ENCODE peak calls at places on chromosomes 12 and 14, in four cellular contexts. One of them, this sample, is unnamed.

GRCh38 chr14:30610719-30611388 is 11.3 kb upstream of the SCFD1 start:
- DNase-seq in vagina: no peak
- DNase-seq in AG09309: no peak
- DNase-seq in HepG2: peak; percentile 75
- DNase-seq in this sample: peak; percentile 17

GRCh38 chr14:96090441-96091148 is 51.4 kb downstream of the C14orf132 start:
- DNase-seq in vagina: no peak
- DNase-seq in AG09309: no peak
- DNase-seq in HepG2: no peak
- DNase-seq in this sample: no peak

GRCh38 chr14:96781371-96781770 is 15.8 kb upstream of the VRK1 start:
- DNase-seq in vagina: no peak
- DNase-seq in AG09309: no peak
- DNase-seq in HepG2: no peak
- DNase-seq in this sample: no peak

GRCh38 chr12:119869720-119870119 is 7.4 kb downstream of the CIT start:
- DNase-seq in vagina: no peak
- DNase-seq in AG09309: peak; percentile 85
- DNase-seq in HepG2: no peak
- DNase-seq in this sample: no peak

GRCh38 chr14:90140298-90140955 is 78.6 kb downstream of the KCNK13 start:
- DNase-seq in vagina: no peak
- DNase-seq in AG09309: no peak
- DNase-seq in HepG2: no peak
- DNase-seq in this sample: no peak

GRCh38 chr14:96581902-96582640 is 79.9 kb downstream of the PAPOLA start:
- DNase-seq in vagina: peak; percentile 67
- DNase-seq in AG09309: no peak
- DNase-seq in HepG2: no peak
- DNase-seq in this sample: no peak

GRCh38 chr14:89304972-89305703 is 111.9 kb downstream of the FOXN3 start:
- DNase-seq in vagina: no peak
- DNase-seq in AG09309: no peak
- DNase-seq in HepG2: no peak
- DNase-seq in this sample: peak; percentile 63

GRCh38 chr12:2617365-2617764 is 177.4 kb upstream of the FKBP4 start:
- DNase-seq in vagina: no peak
- DNase-seq in AG09309: no peak
- DNase-seq in HepG2: no peak
- DNase-seq in this sample: no peak

GRCh38 chr14:71552809-71553208 is 379.4 kb upstream of the RGS6 start:
- DNase-seq in vagina: no peak
- DNase-seq in AG09309: no peak
- DNase-seq in HepG2: no peak
- DNase-seq in this sample: no peak

GRCh38 chr12:77895699-77896098 is 65.0 kb downstream of the NAV3 start:
- DNase-seq in vagina: no peak
- DNase-seq in AG09309: no peak
- DNase-seq in HepG2: no peak
- DNase-seq in this sample: no peak

GRCh38 chr14:90193925-90194324 is 62.4 kb upstream of the PSMC1 start:
- DNase-seq in vagina: no peak
- DNase-seq in AG09309: no peak
- DNase-seq in HepG2: peak; percentile 4
- DNase-seq in this sample: no peak

GRCh38 chr14:46054526-46054925 is 597.1 kb downstream of the RPL10L start:
- DNase-seq in vagina: no peak
- DNase-seq in AG09309: peak; percentile 58
- DNase-seq in HepG2: no peak
- DNase-seq in this sample: peak; percentile 84

GRCh38 chr14:64910847-64911495 is 3.3 kb upstream of the CHURC1 start:
- DNase-seq in vagina: no peak
- DNase-seq in AG09309: no peak
- DNase-seq in HepG2: peak; percentile 19
- DNase-seq in this sample: no peak

GRCh38 chr14:105011312-105011990 is 9.4 kb downstream of the CDCA4 start:
- DNase-seq in vagina: no peak
- DNase-seq in AG09309: no peak
- DNase-seq in HepG2: no peak
- DNase-seq in this sample: no peak

GRCh38 chr14:68822132-68822651 is 29.3 kb upstream of the ZFP36L1 start:
- DNase-seq in vagina: no peak
- DNase-seq in AG09309: no peak
- DNase-seq in HepG2: no peak
- DNase-seq in this sample: no peak

GRCh38 chr14:95523051-95523817 is 6.8 kb upstream of the SYNE3 start:
- DNase-seq in vagina: no peak
- DNase-seq in AG09309: no peak
- DNase-seq in HepG2: peak; percentile 95
- DNase-seq in this sample: no peak

GRCh38 chr12:55934773-55935172 is 3.8 kb downstream of the DGKA start:
- DNase-seq in vagina: no peak
- DNase-seq in AG09309: no peak
- DNase-seq in HepG2: no peak
- DNase-seq in this sample: no peak

GRCh38 chr14:53668861-53669260 is 287.8 kb downstream of the BMP4 start:
- DNase-seq in vagina: no peak
- DNase-seq in AG09309: peak; percentile 67
- DNase-seq in HepG2: no peak
- DNase-seq in this sample: no peak

GRCh38 chr14:68628605-68629310 is 164.1 kb downstream of the ZFP36L1 start:
- DNase-seq in vagina: peak; percentile 85
- DNase-seq in AG09309: no peak
- DNase-seq in HepG2: peak; percentile 19
- DNase-seq in this sample: no peak

GRCh38 chr14:65482769-65483438 is 70.4 kb downstream of the FUT8 start:
- DNase-seq in vagina: no peak
- DNase-seq in AG09309: no peak
- DNase-seq in HepG2: no peak
- DNase-seq in this sample: no peak

GRCh38 chr14:66233571-66233970 is 252.6 kb upstream of the CCDC196 start:
- DNase-seq in vagina: no peak
- DNase-seq in AG09309: no peak
- DNase-seq in HepG2: no peak
- DNase-seq in this sample: no peak

GRCh38 chr12:25839470-25839869 is 119.0 kb upstream of the RASSF8 start:
- DNase-seq in vagina: no peak
- DNase-seq in AG09309: no peak
- DNase-seq in HepG2: no peak
- DNase-seq in this sample: no peak

GRCh38 chr12:3350432-3350831 is 140.6 kb upstream of the PRMT8 start:
- DNase-seq in vagina: no peak
- DNase-seq in AG09309: no peak
- DNase-seq in HepG2: no peak
- DNase-seq in this sample: no peak

GRCh38 chr14:65103150-65103760 is 938 bp upstream of the MAX start:
- DNase-seq in vagina: no peak
- DNase-seq in AG09309: no peak
- DNase-seq in HepG2: peak; percentile 24
- DNase-seq in this sample: no peak

GRCh38 chr14:92341791-92342190 is 18.8 kb downstream of the SLC24A4 start:
- DNase-seq in vagina: no peak
- DNase-seq in AG09309: no peak
- DNase-seq in HepG2: no peak
- DNase-seq in this sample: no peak

GRCh38 chr12:42332301-42332894 is 6.4 kb downstream of the PPHLN1 start:
- DNase-seq in vagina: no peak
- DNase-seq in AG09309: no peak
- DNase-seq in HepG2: peak; percentile 34
- DNase-seq in this sample: no peak

GRCh38 chr12:19227880-19228210 is 98.3 kb downstream of the PLEKHA5 start:
- DNase-seq in vagina: no peak
- DNase-seq in AG09309: no peak
- DNase-seq in HepG2: no peak
- DNase-seq in this sample: peak; percentile 75
- H3K4me3 ChIP-seq in vagina: no peak overlapping the region
- H3K4me3 ChIP-seq in AG09309: no peak overlapping the region
- H3K4me3 ChIP-seq in HepG2: no peak overlapping the region
- H3K4me3 ChIP-seq in this sample: no peak overlapping the region

GRCh38 chr12:6951551-6952120 is 480 bp downstream of the PTPN6 start:
- DNase-seq in vagina: no peak
- DNase-seq in AG09309: no peak
- DNase-seq in HepG2: no peak
- DNase-seq in this sample: no peak
- H3K4me3 ChIP-seq in vagina: peak overlapping the region; percentile 26
- H3K4me3 ChIP-seq in AG09309: no peak overlapping the region
- H3K4me3 ChIP-seq in HepG2: no peak overlapping the region
- H3K4me3 ChIP-seq in this sample: no peak overlapping the region

GRCh38 chr12:92034858-92035401 is 110.7 kb downstream of the BTG1 start:
- DNase-seq in vagina: no peak
- DNase-seq in AG09309: peak; percentile 14
- DNase-seq in HepG2: peak; percentile 44
- DNase-seq in this sample: no peak
- H3K4me3 ChIP-seq in vagina: peak overlapping the region; percentile 28
- H3K4me3 ChIP-seq in AG09309: peak overlapping the region; percentile 27
- H3K4me3 ChIP-seq in HepG2: peak overlapping the region; percentile 36
- H3K4me3 ChIP-seq in this sample: peak overlapping the region; percentile 23

GRCh38 chr12:93080452-93080851 is 151.4 kb upstream of the EEA1 start:
- DNase-seq in vagina: no peak
- DNase-seq in AG09309: no peak
- DNase-seq in HepG2: no peak
- DNase-seq in this sample: no peak
- H3K4me3 ChIP-seq in vagina: no peak overlapping the region
- H3K4me3 ChIP-seq in AG09309: no peak overlapping the region
- H3K4me3 ChIP-seq in HepG2: no peak overlapping the region
- H3K4me3 ChIP-seq in this sample: no peak overlapping the region

GRCh38 chr14:40630471-40630870 is 976.2 kb upstream of the LRFN5 start:
- DNase-seq in vagina: no peak
- DNase-seq in AG09309: no peak
- DNase-seq in HepG2: no peak
- DNase-seq in this sample: peak; percentile 26
- H3K4me3 ChIP-seq in vagina: no peak overlapping the region
- H3K4me3 ChIP-seq in AG09309: no peak overlapping the region
- H3K4me3 ChIP-seq in HepG2: no peak overlapping the region
- H3K4me3 ChIP-seq in this sample: no peak overlapping the region

DNA sequence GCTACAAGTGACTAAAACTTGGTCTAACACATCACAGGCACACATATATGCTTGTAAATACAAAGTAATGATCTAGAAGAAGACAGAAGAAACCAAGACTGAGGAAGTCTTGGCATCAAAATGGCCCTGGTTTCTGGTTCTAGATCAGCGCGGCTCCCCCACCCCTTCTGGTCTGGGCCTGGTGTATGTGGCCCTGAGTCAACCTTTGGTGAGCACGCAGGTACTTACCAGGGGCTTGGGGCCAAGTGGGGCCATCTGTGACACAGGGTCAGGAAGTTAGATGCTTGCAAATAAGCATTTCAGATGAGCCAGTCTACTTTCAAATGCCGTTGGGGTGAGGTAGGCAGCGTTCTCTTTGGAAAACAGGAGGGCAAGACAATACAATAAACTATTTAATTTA is 13.2 kb upstream of the HVCN1 start:
- DNase-seq in vagina: no peak
- DNase-seq in AG09309: no peak
- DNase-seq in HepG2: no peak
- DNase-seq in this sample: no peak
- H3K4me3 ChIP-seq in vagina: no peak overlapping the region
- H3K4me3 ChIP-seq in AG09309: no peak overlapping the region
- H3K4me3 ChIP-seq in HepG2: no peak overlapping the region
- H3K4me3 ChIP-seq in this sample: no peak overlapping the region

DNA sequence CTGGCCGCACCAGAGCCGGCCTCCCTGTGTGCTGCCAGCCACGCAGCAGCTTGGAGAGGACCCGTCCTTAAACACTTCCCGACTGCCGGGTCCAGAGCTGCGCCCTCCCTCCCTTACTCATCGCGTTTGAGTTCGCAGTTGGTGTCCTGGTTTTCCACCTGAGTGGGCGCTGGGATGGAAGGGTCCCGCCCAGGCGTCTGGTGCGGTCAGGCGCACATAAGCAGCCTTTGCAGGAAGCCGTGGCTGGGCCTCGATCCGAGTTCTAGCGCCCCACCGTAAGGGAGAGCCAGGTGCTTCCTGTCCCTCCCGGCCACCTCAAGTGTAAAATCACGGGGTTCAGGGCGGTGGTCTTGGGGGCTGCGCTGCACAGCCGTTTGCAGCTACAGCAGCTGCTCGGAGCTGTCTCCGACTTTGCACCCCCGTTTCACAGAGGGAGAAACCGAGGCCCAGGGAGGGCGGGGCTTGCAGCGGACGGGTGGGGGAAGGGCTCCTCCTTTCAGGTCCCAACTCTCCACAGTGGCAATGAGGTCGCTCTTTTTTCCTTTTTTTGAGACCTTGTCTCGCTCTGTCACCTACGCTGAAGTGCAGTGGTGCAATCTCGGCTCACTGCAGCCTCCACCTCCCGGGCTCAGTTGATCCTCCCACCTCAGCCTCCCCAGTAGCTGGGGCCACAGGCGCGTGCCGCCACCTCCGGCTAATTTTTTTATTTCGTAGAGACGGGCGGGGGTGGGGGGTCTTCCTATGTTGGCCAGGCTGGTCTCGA is 51.3 kb downstream of the LRCOL1 start:
- DNase-seq in vagina: no peak
- DNase-seq in AG09309: no peak
- DNase-seq in HepG2: no peak
- DNase-seq in this sample: no peak
- H3K4me3 ChIP-seq in vagina: peak overlapping the region; percentile 79
- H3K4me3 ChIP-seq in AG09309: peak overlapping the region; percentile 48
- H3K4me3 ChIP-seq in HepG2: peak overlapping the region; percentile 76
- H3K4me3 ChIP-seq in this sample: peak overlapping the region; percentile 59

DNA sequence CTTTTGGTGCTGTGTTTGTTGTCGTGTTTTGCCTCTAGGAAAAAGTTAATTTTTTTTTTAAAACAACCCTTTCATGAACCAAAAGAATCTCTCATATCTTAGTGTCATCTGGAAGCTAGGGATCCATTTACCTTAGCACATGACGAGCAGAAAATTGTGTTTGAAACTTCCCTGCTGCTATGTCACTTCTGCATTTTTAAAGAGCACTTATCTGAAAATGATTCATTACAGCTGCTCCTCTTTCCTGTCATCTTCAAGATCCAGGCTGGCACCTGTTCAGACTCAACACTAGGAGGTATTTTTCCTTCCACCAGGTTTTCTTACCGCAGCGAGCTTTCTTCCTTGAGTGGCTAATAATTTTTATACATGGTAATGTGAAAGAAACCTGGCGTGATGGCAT is 67.0 kb downstream of the EML1 start:
- DNase-seq in vagina: no peak
- DNase-seq in AG09309: no peak
- DNase-seq in HepG2: no peak
- DNase-seq in this sample: no peak
- H3K4me3 ChIP-seq in vagina: no peak overlapping the region
- H3K4me3 ChIP-seq in AG09309: no peak overlapping the region
- H3K4me3 ChIP-seq in HepG2: no peak overlapping the region
- H3K4me3 ChIP-seq in this sample: no peak overlapping the region

GRCh38 chr12:30694412-30694955 is 1.2 kb downstream of the IPO8 start:
- DNase-seq in vagina: no peak
- DNase-seq in AG09309: no peak
- DNase-seq in HepG2: no peak
- DNase-seq in this sample: no peak

GRCh38 chr12:30696103-30696408 is 387 bp upstream of the IPO8 start:
- DNase-seq in vagina: no peak
- DNase-seq in AG09309: no peak
- DNase-seq in HepG2: no peak
- DNase-seq in this sample: no peak

GRCh38 chr12:30696486-30696885 is 817 bp upstream of the IPO8 start:
- DNase-seq in vagina: no peak
- DNase-seq in AG09309: no peak
- DNase-seq in HepG2: no peak
- DNase-seq in this sample: no peak

GRCh38 chr12:30695327-30696102 is at the start of gene IPO8:
- DNase-seq in vagina: no peak
- DNase-seq in AG09309: peak; percentile 58
- DNase-seq in HepG2: peak; percentile 93
- DNase-seq in this sample: peak; percentile 64

GRCh38 chr12:30694971-30695326 is 720 bp downstream of the IPO8 start:
- DNase-seq in vagina: no peak
- DNase-seq in AG09309: no peak
- DNase-seq in HepG2: peak; percentile 41
- DNase-seq in this sample: peak; percentile 26
- H3K4me3 ChIP-seq in vagina: peak overlapping the region; percentile 73
- H3K4me3 ChIP-seq in AG09309: peak overlapping the region; percentile 72
- H3K4me3 ChIP-seq in HepG2: peak overlapping the region; percentile 96
- H3K4me3 ChIP-seq in this sample: peak overlapping the region; percentile 99

This sample was measured in retinal pigment epithelial cell.